ENCODE peak calls at places on chromosomes 2 and 18, in four cellular contexts. Z is NCI-H146, U is AG09309, S is GM12892. R is an unnamed sample.

GRCh38 chr2:171407030-171407707 is 26.6 kb downstream of the METTL8 start:
- DNase-seq in Z (no peak), U (no peak), S (no peak), R (no peak)

GRCh38 chr2:63734510-63734909 is 107.2 kb upstream of the UGP2 start:
- DNase-seq in Z (no peak), U (no peak), S (no peak), R (no peak)

GRCh38 chr2:611519-611918 is 65.7 kb downstream of the TMEM18 start:
- DNase-seq in Z (no peak), U (no peak), S (no peak), R (no peak)

GRCh38 chr18:53534695-53535094 is 689.8 kb downstream of the MBD2 start:
- DNase-seq in Z (no peak), U (no peak), S (no peak), R (no peak)

GRCh38 chr2:45154606-45155155 is 145.4 kb upstream of the SIX2 start:
- DNase-seq in Z (no peak), U (no peak), S (no peak), R (no peak)

GRCh38 chr18:27017901-27018500 is 152.5 kb upstream of the AQP4 start:
- DNase-seq in Z (peak), U (no peak), S (no peak), R (peak)

GRCh38 chr2:74515271-74516069 is 1.2 kb downstream of the TLX2 start:
- DNase-seq in Z (no peak), U (no peak), S (no peak), R (no peak)

GRCh38 chr2:120703330-120703994 is 32.2 kb upstream of the GLI2 start:
- DNase-seq in Z (no peak), U (no peak), S (no peak), R (no peak)

GRCh38 chr2:86672027-86672545 is 48.0 kb upstream of the RMND5A start:
- DNase-seq in Z (no peak), U (no peak), S (no peak), R (no peak)

GRCh38 chr2:219289537-219290361 is 10.6 kb downstream of the DNAJB2 start:
- DNase-seq in Z (no peak), U (peak), S (no peak), R (peak)

GRCh38 chr2:238644095-238645081 is 203.5 kb upstream of the TWIST2 start:
- DNase-seq in Z (no peak), U (peak), S (no peak), R (no peak)

GRCh38 chr2:10983711-10984110 is 72.0 kb downstream of the KCNF1 start:
- DNase-seq in Z (no peak), U (no peak), S (no peak), R (no peak)

R was measured in SJCRH30.